ENCODE peak calls at places on chromosomes 2 and 18, in nine cellular contexts. C, X, Q, V, K, R, E, D and S are unnamed samples.

GRCh38 chr2:201546576-201546975 is 95.0 kb downstream of the STRADB start:
- DNase-seq in C (no peak), E (no peak), Q (peak; percentile 21), D (no peak), K (no peak), X (peak; percentile 80), R (no peak), V (no peak), S (no peak)

GRCh38 chr18:11981633-11982366 is 493 bp downstream of the IMPA2 start:
- DNase-seq in K (peak; percentile 92), R (no peak), V (peak; percentile 75), D (peak; percentile 62), C (peak; percentile 46), E (no peak), Q (no peak), X (peak; percentile 56), S (peak; percentile 67)

GRCh38 chr2:9774266-9774665 is 69.0 kb upstream of the TAF1B start:
- DNase-seq in R (no peak), V (peak; percentile 41), X (no peak), C (no peak), Q (no peak), E (peak; percentile 48), D (no peak), K (no peak), S (no peak)

GRCh38 chr2:130798472-130799221 is 38.1 kb upstream of the ARHGEF4 start:
- DNase-seq in E (no peak), Q (no peak), X (peak; percentile 11), R (no peak), D (peak; percentile 53), V (no peak), C (no peak), K (peak; percentile 84), S (no peak)

GRCh38 chr2:47070920-47071824 is 83.9 kb downstream of the STPG4 start:
- DNase-seq in K (peak; percentile 95), Q (no peak), C (peak; percentile 91), E (peak; percentile 83), R (no peak), D (no peak), X (peak; percentile 84), V (peak; percentile 85), S (peak; percentile 68)

GRCh38 chr2:159538801-159539200 is 77.5 kb downstream of the BAZ2B start:
- DNase-seq in D (no peak), Q (no peak), E (no peak), X (no peak), K (no peak), C (no peak), R (no peak), V (no peak), S (no peak)

GRCh38 chr2:61493523-61493942 is 22.6 kb upstream of the USP34 start:
- DNase-seq in D (no peak), X (no peak), K (no peak), Q (no peak), R (no peak), C (no peak), V (no peak), E (no peak), S (no peak)

GRCh38 chr2:120261387-120262006 is 8.8 kb downstream of the RALB start:
- DNase-seq in D (no peak), C (no peak), Q (no peak), X (no peak), R (no peak), E (no peak), V (no peak), K (peak; percentile 57), S (no peak)

GRCh38 chr2:126467367-126468054 is 188.4 kb upstream of the GYPC start:
- DNase-seq in C (no peak), V (no peak), K (peak; percentile 46), R (no peak), E (no peak), Q (no peak), X (no peak), D (no peak), S (no peak)

GRCh38 chr18:64332851-64333250 is 184.0 kb upstream of the LINC00305 start:
- DNase-seq in V (no peak), D (no peak), K (no peak), E (no peak), C (no peak), X (no peak), R (no peak), Q (no peak), S (no peak)

GRCh38 chr18:48922801-48923730 is 27.7 kb downstream of the SMAD7 start:
- DNase-seq in Q (peak; percentile 87), D (no peak), E (peak; percentile 79), V (peak; percentile 77), R (no peak), C (no peak), X (peak; percentile 83), K (peak; percentile 91), S (peak; percentile 73)
- H3K4me3 ChIP-seq in Q (no peak overlapping the region), D (no peak overlapping the region), E (peak overlapping the region; percentile 44), V (peak overlapping the region; percentile 50), R (peak overlapping the region; percentile 53), C (no peak overlapping the region), X (peak overlapping the region; percentile 5), K (peak overlapping the region; percentile 27), S (peak overlapping the region; percentile 22)

GRCh38 chr2:206736935-206737334 is 18.7 kb upstream of the DYTN start:
- DNase-seq in Q (no peak), R (no peak), K (no peak), E (no peak), C (no peak), D (no peak), X (no peak), V (no peak), S (no peak)
- TF ChIP-seq CTCF in Q (no peak), R (no peak), K (no peak), E (no peak), C (no peak), D (no peak), X (no peak), V (no peak), S (no peak)

DNA sequence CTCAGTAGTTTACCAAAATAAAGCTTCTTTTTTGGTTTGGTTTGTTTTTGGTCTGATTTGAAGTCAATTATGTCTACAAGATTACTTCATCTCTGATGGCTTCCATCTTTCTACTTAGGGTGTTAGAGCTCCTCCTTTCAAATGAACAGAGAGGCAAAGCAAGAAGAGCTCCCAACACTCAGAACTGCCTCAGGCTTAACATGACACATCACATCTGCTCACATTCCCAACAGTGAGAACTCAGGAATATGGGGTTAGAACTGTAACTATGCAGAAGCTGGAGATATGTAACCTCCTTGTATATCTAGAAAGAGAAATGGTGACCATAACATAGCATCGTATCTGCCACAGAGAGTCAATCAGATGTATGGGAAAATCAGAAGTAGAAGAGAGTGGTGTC is 11.4 kb upstream of the LRATD1 start:
- DNase-seq in Q (no peak), K (no peak), R (no peak), X (no peak), D (no peak), C (no peak), V (no peak), E (no peak), S (no peak)
- H3K4me3 ChIP-seq in Q (no peak overlapping the region), K (no peak overlapping the region), R (no peak overlapping the region), X (no peak overlapping the region), D (no peak overlapping the region), C (no peak overlapping the region), V (no peak overlapping the region), E (no peak overlapping the region), S (no peak overlapping the region)

GRCh38 chr2:132884292-132884691 is 214.3 kb upstream of the LYPD1 start:
- DNase-seq in E (no peak), C (no peak), X (no peak), Q (no peak), R (no peak), V (no peak), K (no peak), D (no peak), S (no peak)

GRCh38 chr2:132877923-132878322 is 207.9 kb upstream of the LYPD1 start:
- DNase-seq in V (no peak), R (no peak), X (no peak), K (no peak), C (no peak), Q (no peak), D (no peak), E (no peak), S (no peak)

GRCh38 chr2:132884692-132885091 is 214.7 kb upstream of the LYPD1 start:
- DNase-seq in E (no peak), D (no peak), X (no peak), R (no peak), K (no peak), V (no peak), C (no peak), Q (no peak), S (no peak)

GRCh38 chr2:132883430-132883829 is 213.4 kb upstream of the LYPD1 start:
- DNase-seq in X (no peak), V (no peak), K (no peak), E (no peak), D (peak; percentile 17), C (no peak), R (no peak), Q (no peak), S (no peak)

GRCh38 chr2:132881540-132881939 is 211.5 kb upstream of the LYPD1 start:
- DNase-seq in X (no peak), K (no peak), R (no peak), Q (no peak), D (no peak), V (no peak), E (no peak), C (no peak), S (no peak)
- TF ChIP-seq CTCF in X (no peak), K (no peak), R (no peak), Q (no peak), D (no peak), V (no peak), E (no peak), C (no peak), S (no peak)